ENCODE peak calls at places on chromosomes 11 and 22, in seven cellular contexts. W is heart left ventricle, O is AG04450, U is fibroblast of villous mesenchyme, N is neural progenitor cell, I is spleen, Z is RWPE1. G is an unnamed sample.

GRCh38 chr11:6402561-6402981 is 12.3 kb downstream of the SMPD1 start:
- DNase-seq in I (no peak), N (no peak), U (no peak), W (no peak), O (no peak), Z (no peak), G (peak; percentile 92)

GRCh38 chr22:37492428-37493344 is 6.5 kb upstream of the MFNG start:
- DNase-seq in Z (no peak), W (no peak), O (no peak), N (peak; percentile 70), U (peak; percentile 49), I (no peak), G (peak; percentile 81)

GRCh38 chr11:57649826-57650738 is at the start of gene YPEL4:
- DNase-seq in U (peak; percentile 84), W (peak; percentile 61), I (peak; percentile 81), N (peak; percentile 69), Z (peak; percentile 85), O (peak; percentile 50), G (peak; percentile 78)

GRCh38 chr11:65297026-65297667 is 17.5 kb upstream of the CDC42EP2 start:
- DNase-seq in W (no peak), Z (no peak), U (no peak), I (peak; percentile 72), O (no peak), N (no peak), G (no peak)

GRCh38 chr22:41479671-41480396 is 10.9 kb downstream of the ACO2 start:
- DNase-seq in U (no peak), W (no peak), Z (no peak), N (peak; percentile 93), I (no peak), O (no peak), G (no peak)

GRCh38 chr11:100769165-100769564 is 82.1 kb downstream of the ARHGAP42 start:
- DNase-seq in O (no peak), U (peak; percentile 19), N (peak; percentile 23), Z (no peak), W (no peak), I (no peak), G (no peak)

GRCh38 chr11:31958086-31958735 is 132.7 kb upstream of the RCN1 start:
- DNase-seq in U (peak; percentile 47), W (peak; percentile 61), Z (peak; percentile 35), O (no peak), N (peak; percentile 90), I (peak; percentile 80), G (peak; percentile 77)

GRCh38 chr11:10502065-10502680 is 38.8 kb downstream of the RNF141 start:
- DNase-seq in Z (no peak), I (no peak), O (no peak), N (no peak), U (no peak), W (no peak), G (no peak)

GRCh38 chr11:125625225-125625593 is 246 bp downstream of the CHEK1 start:
- DNase-seq in I (no peak), N (no peak), O (no peak), Z (no peak), W (no peak), U (no peak), G (no peak)

GRCh38 chr11:111107501-111107900 is 138.0 kb upstream of the POU2AF2 start:
- DNase-seq in I (no peak), W (no peak), O (no peak), Z (no peak), N (no peak), U (no peak), G (no peak)

GRCh38 chr11:70078095-70078795 is at the start of gene ANO1:
- DNase-seq in I (peak; percentile 51), U (no peak), O (no peak), N (peak; percentile 58), W (no peak), Z (no peak), G (no peak)

GRCh38 chr22:27504854-27505253 is 296.7 kb downstream of the MN1 start:
- DNase-seq in Z (no peak), N (no peak), O (no peak), W (no peak), I (no peak), U (no peak), G (no peak)

GRCh38 chr22:50445071-50445879 is 29.6 kb downstream of the SBF1 start:
- DNase-seq in N (no peak), I (no peak), O (no peak), U (no peak), W (no peak), Z (no peak), G (peak; percentile 72)

GRCh38 chr11:15988693-15989231 is 367.6 kb downstream of the SOX6 start:
- DNase-seq in W (no peak), N (peak; percentile 74), Z (no peak), O (no peak), U (peak; percentile 52), I (no peak), G (no peak)
- TF ChIP-seq CTCF in W (peak; percentile 35), N (peak; percentile 72), Z (no peak), O (no peak), U (peak; percentile 35), I (no peak), G (no peak)

DNA sequence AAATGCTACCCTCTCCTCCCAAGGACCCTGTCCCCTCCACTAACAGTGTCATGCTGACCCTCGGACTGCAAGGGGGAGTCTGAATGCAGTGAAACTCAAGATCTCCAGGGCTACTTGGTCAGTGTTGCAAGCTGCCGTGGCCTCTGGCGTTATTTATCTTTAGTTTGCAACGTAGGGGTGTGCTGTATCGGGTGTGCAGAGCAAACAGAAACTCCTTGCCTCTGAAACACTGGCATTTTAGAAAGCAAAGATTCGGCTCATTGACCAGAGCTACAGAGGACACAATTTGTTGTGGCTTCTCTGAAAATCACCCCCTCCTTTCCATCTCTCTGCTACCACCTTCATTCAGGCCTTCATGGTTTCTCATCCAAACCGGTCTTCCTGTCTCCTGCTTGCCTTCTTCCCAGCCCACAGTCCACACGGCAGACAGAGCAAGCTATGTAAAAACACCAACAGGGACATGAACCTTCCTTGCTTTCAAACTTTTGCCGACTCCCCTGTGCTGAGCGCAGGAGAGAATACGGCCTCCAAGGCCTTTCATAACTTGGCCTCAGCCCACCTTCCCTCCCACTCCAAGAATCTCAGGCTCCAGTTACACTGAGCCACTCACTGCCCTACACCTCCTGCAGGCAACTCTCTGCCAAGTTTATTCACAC is 14.9 kb downstream of the FZD4 start:
- DNase-seq in N (no peak), O (no peak), I (no peak), U (peak; percentile 66), W (peak; percentile 70), Z (no peak), G (no peak)
- TF ChIP-seq CTCF in N (no peak), O (peak; percentile 33), I (no peak), U (peak; percentile 11), W (peak; percentile 15), Z (no peak), G (no peak)

GRCh38 chr11:1554981-1555712 is 16.9 kb downstream of the DUSP8 start:
- DNase-seq in U (no peak), O (no peak), I (no peak), N (no peak), W (no peak), Z (no peak), G (no peak)

GRCh38 chr11:1557168-1557884 is 14.7 kb downstream of the DUSP8 start:
- DNase-seq in I (no peak), W (peak; percentile 6), U (no peak), N (no peak), O (no peak), Z (no peak), G (no peak)

GRCh38 chr11:1556278-1557167 is 15.5 kb downstream of the DUSP8 start:
- DNase-seq in W (no peak), Z (no peak), U (no peak), N (no peak), I (no peak), O (no peak), G (no peak)

GRCh38 chr11:1555713-1556153 is 16.3 kb downstream of the DUSP8 start:
- DNase-seq in N (no peak), Z (no peak), O (no peak), I (no peak), U (no peak), W (peak; percentile 7), G (no peak)

GRCh38 chr11:1553808-1554594 is 18.1 kb downstream of the DUSP8 start:
- DNase-seq in U (no peak), N (no peak), W (no peak), I (no peak), Z (no peak), O (no peak), G (no peak)
- TF ChIP-seq CTCF in U (no peak), N (no peak), W (no peak), I (no peak), Z (no peak), O (no peak), G (no peak)

DNA sequence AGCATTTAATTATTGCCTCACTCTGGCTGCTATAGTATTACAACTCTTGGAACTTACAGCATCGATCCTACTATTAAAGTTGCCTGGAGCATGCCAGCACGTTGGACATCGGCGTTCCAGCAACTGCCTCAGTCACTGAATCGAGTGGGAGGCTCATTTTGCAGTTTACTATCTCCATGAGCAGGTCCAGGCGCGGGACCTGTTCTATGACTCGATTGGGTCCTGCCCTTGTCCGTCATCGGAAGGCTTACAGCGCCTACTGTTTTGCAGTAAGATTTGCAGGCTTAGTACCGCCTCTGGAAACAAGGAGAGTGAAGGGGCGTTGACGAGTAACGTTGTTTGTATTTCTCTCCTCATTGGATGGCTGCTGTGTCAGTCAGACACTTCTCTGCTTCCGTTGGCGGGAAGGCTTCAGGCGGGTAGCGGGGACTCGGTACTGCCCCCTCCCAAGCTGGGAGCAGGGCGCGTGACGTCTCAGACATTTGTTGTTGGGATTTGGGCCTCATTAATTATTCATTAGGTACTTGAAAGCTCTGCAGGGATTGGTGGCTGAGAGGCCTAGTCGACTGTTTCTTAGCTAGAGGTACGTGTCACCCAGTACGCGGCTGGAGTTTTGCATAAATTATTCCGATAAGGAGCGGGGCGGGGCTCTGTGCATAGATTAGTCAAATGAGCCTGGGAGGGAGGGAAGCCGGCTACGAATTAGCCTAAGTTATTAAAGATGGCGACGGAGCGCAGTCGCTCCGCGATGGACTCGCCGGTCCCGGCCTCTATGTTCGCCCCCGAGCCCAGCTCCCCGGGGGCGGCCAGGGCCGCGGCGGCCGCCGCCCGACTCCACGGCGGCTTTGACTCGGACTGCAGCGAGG is at the start of gene GTPBP1:
- DNase-seq in Z (peak; percentile 97), N (peak; percentile 100), U (peak; percentile 100), I (peak; percentile 98), O (peak; percentile 100), W (peak; percentile 100), G (peak; percentile 99)
- TF ChIP-seq CTCF in Z (no peak), N (no peak), U (no peak), I (peak; percentile 26), O (no peak), W (peak; percentile 40), G (no peak)

DNA sequence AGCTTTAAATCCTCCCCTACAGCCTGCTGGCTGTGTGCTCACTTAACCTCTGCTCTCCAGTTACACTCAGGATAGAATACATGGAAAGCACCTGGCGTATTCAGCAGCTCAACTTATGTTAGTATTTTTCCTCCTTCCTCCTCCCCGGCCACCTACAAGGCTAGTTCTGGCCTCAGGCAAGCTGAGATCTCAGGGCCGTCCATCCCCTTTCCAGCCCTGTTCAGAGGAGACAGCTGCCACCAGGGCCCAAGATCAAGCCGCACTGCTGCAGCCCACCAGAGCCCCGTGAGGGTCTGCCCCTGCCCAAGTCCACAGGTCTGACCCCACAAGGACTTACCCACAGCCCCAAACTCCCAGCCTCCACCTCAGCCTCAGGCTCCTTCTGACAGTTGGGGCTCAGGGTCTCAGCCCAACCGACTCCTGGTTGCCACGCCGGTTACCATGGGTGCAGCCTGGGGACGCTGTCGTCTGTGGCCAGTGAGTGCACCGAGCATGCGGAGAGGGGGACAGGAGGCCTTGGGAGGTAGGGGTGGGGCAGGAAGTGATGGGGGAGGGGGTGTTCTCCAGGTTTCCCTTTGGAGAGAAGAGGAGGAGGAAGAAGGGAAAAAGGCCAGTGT is at the start of gene C11orf16:
- DNase-seq in O (no peak), W (no peak), I (no peak), U (no peak), Z (no peak), N (no peak), G (no peak)
- TF ChIP-seq CTCF in O (no peak), W (no peak), I (no peak), U (no peak), Z (no peak), N (no peak), G (no peak)

G was measured in activated CD8-positive, alpha-beta T cell treated with anti-CD3 and anti-CD28 coated beads for 36 hours.